ENCODE peak calls at places on chromosomes 6 and 20, in eight cellular contexts. N, D, W, T, Y, E, U and F are unnamed samples.
A peak's percentile ranks its signal among the peaks of the same experiment; 100 is the strongest.

GRCh38 chr6:143697401-143697800 is 19.6 kb downstream of the PHACTR2 start:
- DNase-seq in T (no peak), N (no peak), Y (no peak), E (no peak), D (no peak), W (no peak), U (no peak), F (no peak)

GRCh38 chr6:69422474-69422873 is 374.3 kb downstream of the LMBRD1 start:
- DNase-seq in D (no peak), W (no peak), E (no peak), U (no peak), Y (no peak), T (no peak), N (no peak), F (no peak)

GRCh38 chr6:35810831-35811698 is 5.9 kb downstream of the LHFPL5 start:
- DNase-seq in T (peak; percentile 69), Y (no peak), D (no peak), E (peak; percentile 61), W (no peak), U (peak; percentile 86), N (peak; percentile 67), F (no peak)

GRCh38 chr20:24957326-24957996 is 8.4 kb downstream of the CST7 start:
- DNase-seq in U (no peak), T (no peak), W (no peak), N (no peak), E (no peak), Y (no peak), D (peak; percentile 38), F (no peak)

GRCh38 chr20:18734525-18735189 is 78.9 kb upstream of the SCP2D1 start:
- DNase-seq in E (no peak), W (no peak), U (no peak), Y (no peak), T (no peak), N (no peak), D (no peak), F (no peak)

GRCh38 chr6:21273451-21273850 is 320.1 kb upstream of the SOX4 start:
- DNase-seq in N (no peak), T (no peak), Y (no peak), W (no peak), D (no peak), U (no peak), E (no peak), F (no peak)

GRCh38 chr6:157681041-157681650 is 141.9 kb upstream of the SNX9 start:
- DNase-seq in D (no peak), E (peak; percentile 65), U (no peak), N (no peak), T (no peak), W (no peak), Y (no peak), F (no peak)

GRCh38 chr6:90445533-90446108 is 141.3 kb downstream of the MAP3K7 start:
- DNase-seq in W (no peak), E (no peak), T (no peak), N (no peak), D (no peak), U (no peak), Y (no peak), F (no peak)

GRCh38 chr20:4814696-4815252 is 93.1 kb downstream of the PRND start:
- DNase-seq in W (peak; percentile 47), T (no peak), U (no peak), N (no peak), Y (no peak), E (no peak), D (no peak), F (peak; percentile 71)

GRCh38 chr6:137489410-137490371 is 4.5 kb downstream of the OLIG3 start:
- DNase-seq in Y (no peak), E (no peak), N (no peak), D (no peak), U (no peak), W (no peak), T (no peak), F (no peak)

GRCh38 chr20:17648782-17649730 is 33.0 kb downstream of the RRBP1 start:
- DNase-seq in T (no peak), N (no peak), W (peak; percentile 18), D (no peak), Y (peak; percentile 14), E (no peak), U (no peak), F (peak; percentile 65)

GRCh38 chr6:35624341-35625070 is 64.2 kb downstream of the FKBP5 start:
- DNase-seq in W (no peak), D (no peak), N (peak; percentile 46), U (no peak), E (no peak), T (peak; percentile 27), Y (no peak), F (no peak)

GRCh38 chr6:158807515-158808441 is 11.4 kb downstream of the EZR start:
- DNase-seq in Y (no peak), D (no peak), T (no peak), W (no peak), U (no peak), N (no peak), E (no peak), F (no peak)

GRCh38 chr6:107869871-107870270 is 45.8 kb upstream of the SCML4 start:
- DNase-seq in E (no peak), N (no peak), W (no peak), D (no peak), Y (no peak), U (no peak), T (no peak), F (no peak)

GRCh38 chr6:107868867-107869611 is 44.9 kb upstream of the SCML4 start:
- DNase-seq in N (no peak), U (no peak), E (no peak), Y (no peak), T (no peak), D (no peak), W (no peak), F (no peak)

GRCh38 chr6:107867302-107867615 is 43.1 kb upstream of the SCML4 start:
- DNase-seq in E (no peak), T (no peak), W (no peak), U (no peak), N (no peak), D (no peak), Y (no peak), F (no peak)

GRCh38 chr6:107864235-107864970 is 40.3 kb upstream of the SCML4 start:
- DNase-seq in U (no peak), Y (no peak), E (no peak), W (no peak), D (no peak), T (no peak), N (no peak), F (no peak)

DNA sequence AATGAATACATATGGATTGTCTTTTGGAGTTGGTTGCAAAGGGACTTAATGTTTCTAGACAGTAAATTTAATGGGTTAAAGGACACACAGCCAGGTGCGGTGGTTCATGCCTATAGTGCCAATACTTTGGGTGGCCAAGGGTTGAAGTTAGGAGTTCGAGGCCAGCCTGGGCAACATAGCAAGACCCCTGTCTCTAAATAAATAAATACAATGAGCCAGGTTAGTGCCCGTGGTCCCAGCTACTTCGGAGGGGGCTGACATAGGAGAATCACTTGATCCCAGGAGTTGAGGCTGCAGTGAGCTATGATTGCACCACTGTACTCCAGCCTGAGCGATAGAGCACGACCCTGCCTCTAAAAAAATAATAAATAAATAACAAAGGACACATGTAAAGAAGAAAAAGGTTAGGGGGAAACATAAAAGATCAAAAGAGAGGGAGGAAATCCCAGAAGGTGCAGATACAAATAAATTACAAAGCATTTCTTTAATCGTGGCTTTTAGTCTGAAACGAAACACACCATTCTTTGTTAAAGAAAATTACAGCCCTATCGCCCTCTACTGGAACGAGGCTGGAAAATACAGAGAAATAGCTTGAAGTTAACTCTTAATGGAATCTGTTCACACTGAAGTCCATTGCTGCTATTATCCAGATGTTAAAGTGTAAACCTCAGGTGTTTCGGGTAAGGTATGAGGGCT is 42.6 kb upstream of the SCML4 start:
- DNase-seq in T (peak; percentile 34), Y (no peak), N (peak; percentile 36), D (no peak), U (no peak), W (no peak), E (peak; percentile 55), F (peak; percentile 50)
- TF ChIP-seq CTCF in T (peak; percentile 50), Y (no peak), N (peak; percentile 56), D (peak; percentile 69), U (peak; percentile 66), W (no peak), E (peak; percentile 63), F (peak; percentile 40)

GRCh38 chr6:109236140-109237081 is 141.1 kb downstream of the CEP57L1 start:
- DNase-seq in T (no peak), E (no peak), W (no peak), Y (no peak), N (no peak), U (no peak), D (no peak), F (peak; percentile 38)
- TF ChIP-seq CTCF in T (no peak), E (no peak), W (no peak), Y (no peak), N (no peak), U (no peak), D (no peak), F (peak; percentile 34)

DNA sequence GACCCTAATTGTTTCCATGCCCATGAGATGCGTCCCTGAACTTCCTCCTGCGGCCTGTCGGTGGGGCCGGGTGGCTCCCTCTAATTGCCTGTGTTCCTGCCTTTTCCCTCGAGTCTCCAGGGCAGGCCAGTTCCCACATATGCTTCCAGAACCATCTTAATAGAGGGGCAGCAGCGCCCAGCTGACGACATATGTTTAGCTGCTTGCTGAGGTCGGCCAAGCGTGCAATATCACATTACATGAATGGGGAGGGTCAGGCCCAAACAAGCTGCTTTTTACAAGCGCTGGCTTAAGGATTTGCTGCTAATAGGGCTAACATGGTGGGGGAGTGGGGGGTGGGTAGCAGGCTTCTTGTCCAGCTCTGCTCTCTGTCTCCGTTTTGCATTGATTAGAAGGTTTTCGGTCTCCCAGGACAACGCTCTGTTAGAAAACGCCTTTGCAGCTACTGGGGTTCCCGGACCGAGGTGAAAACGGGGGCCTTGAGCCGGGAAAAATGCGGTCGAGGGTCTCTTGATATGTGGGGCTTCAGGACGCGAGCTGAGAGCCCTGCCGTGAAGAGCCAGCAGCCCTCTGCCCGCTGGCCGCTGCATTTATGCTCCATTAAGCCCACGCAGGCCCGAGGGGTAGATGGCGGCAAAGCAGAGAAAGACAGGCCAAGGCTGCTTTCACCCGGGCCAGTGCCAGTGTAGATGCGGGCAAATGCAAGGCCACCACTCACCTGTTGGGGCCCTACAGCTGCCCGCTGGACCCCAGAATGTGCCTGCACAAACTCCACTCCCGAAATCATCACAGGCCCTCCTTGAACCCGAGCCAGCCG is 308.5 kb downstream of the BMP7 start:
- DNase-seq in U (no peak), T (no peak), D (no peak), W (no peak), E (no peak), N (peak; percentile 13), Y (no peak), F (no peak)
- TF ChIP-seq CTCF in U (no peak), T (no peak), D (no peak), W (no peak), E (no peak), N (no peak), Y (no peak), F (no peak)

DNA sequence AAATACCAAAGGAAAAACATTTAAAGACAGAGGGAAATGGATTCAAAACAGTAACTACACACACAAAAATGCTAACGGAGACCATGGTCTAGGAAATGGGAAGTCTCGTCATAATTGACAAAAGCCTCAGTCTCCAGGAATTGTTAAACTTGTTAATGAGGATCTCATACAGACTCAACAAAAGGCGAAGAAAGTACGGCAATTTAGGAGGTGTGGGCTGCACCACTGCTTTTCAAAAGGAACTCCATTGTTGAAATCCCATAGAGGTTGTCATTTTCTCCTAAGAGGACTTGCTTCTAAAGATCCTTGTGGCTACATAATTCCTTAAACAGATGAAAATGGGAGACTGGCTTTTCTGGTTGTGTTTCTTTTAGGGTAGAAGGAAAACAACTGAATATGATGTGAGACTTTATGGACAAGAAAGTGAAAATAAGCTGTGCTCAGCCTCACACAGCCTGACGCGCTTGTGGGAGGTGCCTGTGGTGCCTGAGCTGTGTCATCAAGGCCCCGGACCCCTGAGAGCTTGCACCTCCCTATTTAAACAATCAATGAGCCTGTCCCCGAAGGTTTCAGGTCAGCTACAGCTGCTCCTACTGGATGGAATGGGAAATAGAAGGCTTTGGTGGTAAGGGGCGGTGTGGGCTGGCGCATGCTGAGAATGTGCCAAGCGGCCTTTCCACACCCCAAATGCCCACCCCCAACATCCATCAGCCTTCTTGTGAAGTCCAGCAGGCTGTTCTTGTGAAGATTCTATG is 2.5 kb upstream of the CLDN20 start:
- DNase-seq in N (no peak), D (no peak), U (no peak), Y (no peak), W (no peak), E (no peak), T (no peak), F (no peak)
- TF ChIP-seq CTCF in N (peak; percentile 20), D (no peak), U (peak; percentile 18), Y (no peak), W (no peak), E (no peak), T (no peak), F (no peak)